ENCODE peak calls at places on chromosomes 12 and 14, in four cellular contexts. Q is nephron progenitor cell, Y is fibroblast of the aortic adventitia, L is HuH-7.5. J is an unnamed sample.

GRCh38 chr14:75341639-75342038 is 63.0 kb downstream of the FOS start:
- DNase-seq in Y (no peak), L (no peak), Q (no peak), J (no peak)

GRCh38 chr14:64298773-64299172 is 4.6 kb upstream of the ESR2 start:
- DNase-seq in Y (no peak), L (no peak), Q (no peak), J (no peak)

GRCh38 chr12:57726151-57726883 is 12.2 kb downstream of the AGAP2 start:
- DNase-seq in Q (peak), Y (peak), L (peak), J (peak)

GRCh38 chr12:1857086-1857485 is 36.7 kb downstream of the LRTM2 start:
- DNase-seq in Y (no peak), Q (no peak), L (no peak), J (no peak)

GRCh38 chr14:24535737-24536136 is 27.7 kb upstream of the CMA1 start:
- DNase-seq in Q (no peak), Y (no peak), L (no peak), J (no peak)

GRCh38 chr12:93514853-93515252 is 47.5 kb downstream of the MRPL42 start:
- DNase-seq in L (no peak), Y (peak), Q (no peak), J (peak)

GRCh38 chr14:60812987-60813386 is 78.4 kb downstream of the MNAT1 start:
- DNase-seq in L (no peak), Y (no peak), Q (no peak), J (no peak)

GRCh38 chr12:6391013-6391412 is 7.1 kb downstream of the LTBR start:
- DNase-seq in Y (no peak), Q (no peak), L (no peak), J (no peak)

GRCh38 chr14:50944647-50945413 is 547 bp upstream of the PYGL start:
- DNase-seq in Q (no peak), Y (peak), L (peak), J (peak)

GRCh38 chr14:59998575-59998974 is 78.6 kb downstream of the LRRC9 start:
- DNase-seq in L (no peak), Q (no peak), Y (no peak), J (no peak)

GRCh38 chr14:35988972-35989690 is 163.0 kb downstream of the BRMS1L start:
- DNase-seq in Y (no peak), L (no peak), Q (no peak), J (no peak)

GRCh38 chr12:14710632-14711324 is 14.4 kb upstream of the GUCY2C start:
- DNase-seq in Q (no peak), L (no peak), Y (no peak), J (no peak)

GRCh38 chr12:19546027-19546426 is 106.7 kb downstream of the AEBP2 start:
- DNase-seq in Y (peak), L (no peak), Q (no peak), J (peak)

GRCh38 chr12:93758974-93759373 is 81.8 kb downstream of the CRADD start:
- DNase-seq in L (no peak), Y (no peak), Q (no peak), J (no peak)

GRCh38 chr14:93114713-93115068 is 1.0 kb downstream of the ITPK1 start:
- DNase-seq in Y (no peak), Q (peak), L (no peak), J (no peak)

GRCh38 chr14:74246561-74246960 is 7.3 kb downstream of the VSX2 start:
- DNase-seq in Y (no peak), L (no peak), Q (no peak), J (no peak)

GRCh38 chr12:38102197-38102596 is 214.4 kb upstream of the ALG10B start:
- DNase-seq in Y (no peak), Q (no peak), L (no peak), J (no peak)

GRCh38 chr12:18421840-18422239 is 160.5 kb downstream of the PIK3C2G start:
- DNase-seq in Q (no peak), L (no peak), Y (peak), J (peak)

GRCh38 chr12:77166711-77167110 is 101.3 kb upstream of the E2F7 start:
- DNase-seq in Y (peak), Q (no peak), L (no peak), J (no peak)

GRCh38 chr12:90250041-90250440 is 541.4 kb upstream of the ATP2B1 start:
- DNase-seq in Q (no peak), Y (no peak), L (no peak), J (no peak)